ENCODE peak calls at places on chromosomes 4 and X, in four cellular contexts. M, A, Y and N are unnamed samples.

GRCh38 chr4:25817059-25817681 is 45.6 kb downstream of the SEL1L3 start:
- DNase-seq in M (peak; percentile 70), A (no peak), Y (no peak), N (no peak)

GRCh38 chr4:170691168-170691567 is 601.4 kb upstream of the AADAT start:
- DNase-seq in M (no peak), A (no peak), Y (no peak), N (no peak)

GRCh38 chrX:49185062-49185394 is 1.1 kb downstream of the PRICKLE3 start:
- DNase-seq in M (no peak), A (no peak), Y (no peak), N (no peak)

GRCh38 chr4:796206-796605 is 29.7 kb downstream of the CPLX1 start:
- DNase-seq in M (no peak), A (no peak), Y (no peak), N (no peak)

GRCh38 chr4:28479666-28480065 is 1619.0 kb downstream of the STIM2 start:
- DNase-seq in M (no peak), A (no peak), Y (no peak), N (no peak)

GRCh38 chr4:142353149-142353738 is 492.9 kb downstream of the INPP4B start:
- DNase-seq in M (peak; percentile 82), A (peak; percentile 6), Y (no peak), N (no peak)

GRCh38 chr4:122772311-122772710 is 39.8 kb downstream of the BBS12 start:
- DNase-seq in M (no peak), A (no peak), Y (no peak), N (no peak)

GRCh38 chr4:172708184-172708583 is 460.4 kb upstream of the GALNT7 start:
- DNase-seq in M (no peak), A (no peak), Y (no peak), N (no peak)

GRCh38 chr4:121053601-121054143 is 18.7 kb downstream of the NDNF start:
- DNase-seq in M (peak; percentile 38), A (no peak), Y (peak; percentile 36), N (no peak)

GRCh38 chr4:98928131-98928504 is 815 bp downstream of the EIF4E start:
- DNase-seq in M (peak; percentile 80), A (peak; percentile 67), Y (peak; percentile 80), N (peak; percentile 79)

GRCh38 chr4:2745981-2746806 is 9.9 kb downstream of the TNIP2 start:
- DNase-seq in M (peak; percentile 40), A (peak; percentile 93), Y (no peak), N (peak; percentile 95)

GRCh38 chr4:131339137-131339536 is 1810.0 kb upstream of the PCDH10 start:
- DNase-seq in M (no peak), A (no peak), Y (no peak), N (no peak)

GRCh38 chr4:24203896-24204295 is 314.0 kb upstream of the PPARGC1A start:
- DNase-seq in M (no peak), A (no peak), Y (no peak), N (no peak)
- TF ChIP-seq CTCF in M (no peak), A (no peak), Y (no peak), N (no peak)

GRCh38 chrX:137428251-137428661 is 137.7 kb upstream of the ZIC3 start:
- DNase-seq in M (no peak), A (peak; percentile 18), Y (no peak), N (peak; percentile 47)

GRCh38 chrX:137427061-137427778 is 138.7 kb upstream of the ZIC3 start:
- DNase-seq in M (no peak), A (no peak), Y (no peak), N (no peak)

GRCh38 chrX:137427813-137428212 is 138.1 kb upstream of the ZIC3 start:
- DNase-seq in M (peak; percentile 12), A (no peak), Y (no peak), N (peak; percentile 33)

GRCh38 chrX:137430301-137430700 is 135.6 kb upstream of the ZIC3 start:
- DNase-seq in M (no peak), A (no peak), Y (no peak), N (no peak)

DNA sequence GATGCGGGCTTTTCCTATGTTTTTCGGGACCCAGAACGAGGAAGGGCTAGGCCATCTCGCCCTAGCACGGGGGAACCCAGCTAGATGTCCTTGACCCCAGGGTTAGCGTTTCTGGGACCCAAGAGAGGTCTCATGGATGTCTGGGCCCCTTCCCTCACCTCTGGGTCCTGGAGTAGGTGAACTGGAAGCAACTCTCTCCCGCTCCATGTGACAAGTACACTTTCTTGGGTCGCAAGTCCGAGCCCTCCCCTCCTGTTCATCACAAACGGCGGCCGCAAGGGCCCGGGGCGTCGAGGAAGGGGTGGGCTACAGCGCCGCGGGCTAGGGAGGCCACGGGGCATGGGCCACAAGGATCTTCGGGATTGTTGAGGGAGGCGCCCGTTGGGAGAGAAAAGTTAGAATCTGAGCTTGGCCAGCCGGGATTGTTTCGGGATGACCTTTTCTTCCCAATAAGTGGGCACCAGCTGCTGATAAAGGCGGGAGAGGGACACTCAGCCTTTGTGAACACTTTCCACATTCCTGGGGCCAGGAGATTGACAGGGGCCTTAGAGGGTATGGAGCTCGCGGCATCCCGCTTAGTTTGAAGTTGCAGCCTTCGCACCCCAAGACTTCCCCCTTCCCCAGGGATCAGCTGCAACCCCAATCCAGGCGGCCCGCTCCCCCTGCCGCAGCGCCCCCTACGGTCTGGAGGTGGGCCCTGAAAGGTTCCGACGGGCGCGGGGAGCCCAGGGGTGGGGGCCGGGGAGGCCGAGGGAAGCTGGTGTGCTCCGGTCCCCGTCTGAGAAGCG is 137.0 kb upstream of the ZIC3 start:
- DNase-seq in M (no peak), A (no peak), Y (no peak), N (no peak)
- TF ChIP-seq CTCF in M (peak; percentile 15), A (no peak), Y (no peak), N (no peak)

DNA sequence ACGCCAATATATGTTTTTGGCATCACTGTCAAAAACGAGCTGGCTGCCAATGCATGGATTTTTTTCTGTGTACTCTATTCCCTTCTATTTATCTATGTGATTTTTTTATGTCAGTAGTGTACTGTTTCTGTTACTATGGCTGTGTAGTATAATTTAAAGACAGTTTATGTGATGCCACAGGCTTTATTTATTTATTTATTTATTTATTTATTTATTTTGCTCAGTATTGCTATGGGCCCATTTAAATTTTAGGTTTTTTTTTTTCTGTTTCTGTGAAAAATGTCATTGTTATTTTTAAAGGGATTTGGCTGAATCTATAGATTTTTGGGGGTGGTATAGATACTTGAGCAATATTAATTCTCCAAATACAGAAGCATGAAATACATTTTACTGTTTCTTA is 338.4 kb upstream of the POU3F4 start:
- DNase-seq in M (no peak), A (no peak), Y (no peak), N (no peak)
- TF ChIP-seq CTCF in M (no peak), A (no peak), Y (no peak), N (no peak)

DNA sequence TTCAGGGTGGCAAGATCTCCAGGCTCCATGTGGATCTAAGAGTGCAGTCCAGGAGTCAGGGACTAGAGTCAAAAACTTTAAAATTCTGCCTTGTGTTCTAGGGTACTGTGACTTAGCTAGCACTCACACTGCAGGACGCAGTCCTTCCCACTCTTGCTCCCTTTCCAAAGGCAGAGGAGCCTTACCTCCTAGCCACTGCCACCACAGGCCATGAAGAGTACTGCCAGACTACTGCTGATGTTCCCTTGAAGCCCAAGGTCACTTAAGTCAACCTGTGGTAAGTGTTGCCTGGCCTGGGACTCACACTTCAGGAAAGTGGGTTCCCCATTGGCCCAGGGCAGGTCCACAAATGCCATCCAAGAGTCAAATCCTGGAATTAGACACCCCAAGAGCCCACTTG is 632.2 kb downstream of the PCDH19 start:
- DNase-seq in M (no peak), A (no peak), Y (no peak), N (no peak)
- TF ChIP-seq CTCF in M (no peak), A (no peak), Y (no peak), N (no peak)

GRCh38 chrX:19907794-19908193 is 20.4 kb upstream of the SH3KBP1 start:
- DNase-seq in M (no peak), A (no peak), Y (no peak), N (no peak)
- TF ChIP-seq CTCF in M (no peak), A (no peak), Y (no peak), N (no peak)